ENCODE peak calls at places on chromosomes 3 and 15, in seven cellular contexts. One of them, this sample, is unnamed.

GRCh38 chr3:25430942-25431570 is 3.0 kb downstream of the RARB start:
- DNase-seq in H1: no peak
- DNase-seq in SK-N-SH: no peak
- DNase-seq in HCT116: no peak
- DNase-seq in K562: no peak
- DNase-seq in HepG2: no peak
- DNase-seq in GM12878: no peak
- DNase-seq in this sample: no peak

GRCh38 chr15:66142341-66142740 is 111.2 kb downstream of the MEGF11 start:
- DNase-seq in HCT116: no peak
- DNase-seq in HepG2: no peak
- DNase-seq in GM12878: no peak
- DNase-seq in SK-N-SH: no peak
- DNase-seq in H1: no peak
- DNase-seq in K562: no peak
- DNase-seq in this sample: no peak

GRCh38 chr3:152524198-152525140 is 255.7 kb downstream of the MBNL1 start:
- DNase-seq in GM12878: no peak
- DNase-seq in HCT116: peak
- DNase-seq in SK-N-SH: peak
- DNase-seq in HepG2: peak
- DNase-seq in K562: peak
- DNase-seq in H1: no peak
- DNase-seq in this sample: peak

GRCh38 chr15:25437751-25438600 is 848 bp downstream of the UBE3A start:
- DNase-seq in GM12878: no peak
- DNase-seq in SK-N-SH: peak
- DNase-seq in HCT116: peak
- DNase-seq in K562: peak
- DNase-seq in H1: peak
- DNase-seq in HepG2: peak
- DNase-seq in this sample: no peak

GRCh38 chr3:122572940-122573412 is 4.5 kb upstream of the PARP15 start:
- DNase-seq in K562: peak
- DNase-seq in HCT116: no peak
- DNase-seq in GM12878: peak
- DNase-seq in H1: no peak
- DNase-seq in HepG2: peak
- DNase-seq in SK-N-SH: no peak
- DNase-seq in this sample: no peak

GRCh38 chr15:66578286-66578875 is 12.6 kb upstream of the LCTL start:
- DNase-seq in K562: no peak
- DNase-seq in H1: no peak
- DNase-seq in GM12878: no peak
- DNase-seq in HCT116: peak
- DNase-seq in SK-N-SH: no peak
- DNase-seq in HepG2: no peak
- DNase-seq in this sample: no peak

GRCh38 chr3:58659051-58659675 is 7.4 kb downstream of the FAM3D start:
- DNase-seq in H1: peak
- DNase-seq in HepG2: peak
- DNase-seq in GM12878: no peak
- DNase-seq in K562: peak
- DNase-seq in SK-N-SH: peak
- DNase-seq in HCT116: peak
- DNase-seq in this sample: no peak

GRCh38 chr3:140096037-140096436 is 161.1 kb downstream of the CLSTN2 start:
- DNase-seq in HepG2: no peak
- DNase-seq in HCT116: no peak
- DNase-seq in GM12878: no peak
- DNase-seq in H1: no peak
- DNase-seq in K562: no peak
- DNase-seq in SK-N-SH: no peak
- DNase-seq in this sample: no peak

GRCh38 chr3:49199244-49199899 is 28.0 kb downstream of the KLHDC8B start:
- DNase-seq in H1: peak
- DNase-seq in HCT116: no peak
- DNase-seq in GM12878: no peak
- DNase-seq in K562: no peak
- DNase-seq in SK-N-SH: peak
- DNase-seq in HepG2: no peak
- DNase-seq in this sample: no peak

GRCh38 chr3:112303811-112304325 is 9.9 kb upstream of the SLC9C1 start:
- DNase-seq in K562: no peak
- DNase-seq in GM12878: no peak
- DNase-seq in H1: peak
- DNase-seq in HCT116: no peak
- DNase-seq in SK-N-SH: no peak
- DNase-seq in HepG2: no peak
- DNase-seq in this sample: no peak

DNA sequence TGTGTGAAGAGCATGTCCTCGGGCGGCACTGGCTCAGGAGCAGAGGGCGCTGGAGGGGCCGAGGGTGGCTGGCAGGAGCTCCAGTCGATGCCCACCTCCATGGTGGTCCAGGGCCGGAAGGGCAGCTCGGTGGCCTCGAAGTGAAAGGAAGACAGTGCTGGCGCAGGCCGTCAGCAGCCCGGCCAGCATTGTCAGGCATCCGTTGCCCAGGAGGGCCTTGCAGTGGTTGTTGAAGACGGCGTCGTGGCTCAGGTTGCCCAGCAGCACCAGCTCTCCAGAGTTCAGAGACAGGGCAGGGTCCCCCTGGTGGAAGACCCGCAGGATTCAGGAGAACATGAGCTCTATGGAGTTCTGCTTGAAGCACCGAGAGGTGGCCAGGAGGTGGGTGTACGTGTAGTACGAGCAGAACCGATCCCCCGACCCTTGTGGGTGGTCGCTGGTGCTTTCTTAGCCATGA is 16.5 kb upstream of the SIAH2 start:
- DNase-seq in SK-N-SH: peak
- DNase-seq in HepG2: peak
- DNase-seq in HCT116: no peak
- DNase-seq in K562: peak
- DNase-seq in GM12878: no peak
- DNase-seq in H1: peak
- DNase-seq in this sample: no peak
- TF ChIP-seq SIN3A in SK-N-SH: no peak
- TF ChIP-seq SIN3A in HepG2: no peak
- TF ChIP-seq SIN3A in HCT116: no peak
- TF ChIP-seq SIN3A in K562: no peak
- TF ChIP-seq SIN3A in GM12878: no peak
- TF ChIP-seq SIN3A in H1: no peak
- TF ChIP-seq SIN3A in this sample: no peak

DNA sequence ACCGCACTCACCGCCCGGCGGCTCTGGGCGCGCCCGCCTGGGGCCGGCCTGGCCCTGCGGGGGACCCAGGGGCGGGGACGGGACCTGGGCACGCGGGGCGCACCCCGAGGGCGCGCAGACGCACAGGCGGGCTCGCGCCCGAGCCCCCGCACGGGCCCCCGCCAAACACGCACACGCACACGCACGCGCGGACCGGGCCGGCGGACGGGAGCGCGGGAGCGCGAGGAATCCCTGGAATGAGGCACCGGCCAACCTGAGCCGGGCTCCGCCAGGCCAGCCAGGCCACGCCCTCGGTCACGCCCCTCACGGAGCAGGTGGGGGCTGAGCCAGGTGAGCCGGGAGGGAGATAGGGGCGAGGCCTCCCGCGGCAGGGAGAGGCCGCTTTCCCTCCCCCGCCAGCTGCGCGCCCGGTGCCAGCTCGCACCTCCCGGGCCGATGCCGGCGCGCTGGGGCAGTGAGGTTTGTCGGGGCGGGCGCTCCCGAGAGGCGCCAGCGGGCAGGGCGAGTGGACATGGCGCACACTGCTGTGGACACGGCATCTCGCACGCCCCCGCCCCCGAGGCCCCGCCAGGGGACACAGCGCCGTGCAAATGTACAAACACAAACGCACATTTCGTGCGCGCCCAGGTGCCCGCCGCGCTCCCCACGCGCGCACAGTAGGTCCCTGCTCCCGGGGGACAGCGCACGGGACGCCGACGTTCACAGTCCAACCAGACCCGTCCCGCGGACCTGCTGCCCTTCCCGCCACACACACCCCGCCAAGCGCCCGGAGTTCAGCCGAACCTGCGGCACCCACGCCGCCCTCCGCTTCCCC is 75.9 kb upstream of the VGLL4 start:
- DNase-seq in K562: peak
- DNase-seq in HepG2: peak
- DNase-seq in SK-N-SH: peak
- DNase-seq in HCT116: peak
- DNase-seq in H1: peak
- DNase-seq in GM12878: no peak
- DNase-seq in this sample: no peak
- TF ChIP-seq POLR2AphosphoS5 in K562: no peak
- TF ChIP-seq POLR2AphosphoS5 in HepG2: no peak
- TF ChIP-seq POLR2AphosphoS5 in SK-N-SH: no peak
- TF ChIP-seq POLR2AphosphoS5 in HCT116: peak
- TF ChIP-seq POLR2AphosphoS5 in H1: no peak
- TF ChIP-seq POLR2AphosphoS5 in GM12878: no peak
- TF ChIP-seq POLR2AphosphoS5 in this sample: no peak

GRCh38 chr3:193134895-193135294 is 106.1 kb upstream of the PLAAT1 start:
- DNase-seq in SK-N-SH: no peak
- DNase-seq in H1: no peak
- DNase-seq in HCT116: no peak
- DNase-seq in GM12878: no peak
- DNase-seq in HepG2: no peak
- DNase-seq in K562: no peak
- DNase-seq in this sample: peak
- TF ChIP-seq SIN3A in SK-N-SH: no peak
- TF ChIP-seq SIN3A in H1: no peak
- TF ChIP-seq SIN3A in HCT116: no peak
- TF ChIP-seq SIN3A in GM12878: no peak
- TF ChIP-seq SIN3A in HepG2: no peak
- TF ChIP-seq SIN3A in K562: no peak
- TF ChIP-seq SIN3A in this sample: no peak

GRCh38 chr15:94026458-94026967 is 204.8 kb upstream of the MCTP2 start:
- DNase-seq in H1: no peak
- DNase-seq in GM12878: no peak
- DNase-seq in K562: no peak
- DNase-seq in HCT116: no peak
- DNase-seq in SK-N-SH: no peak
- DNase-seq in HepG2: no peak
- DNase-seq in this sample: no peak
- TF ChIP-seq POLR2AphosphoS5 in H1: no peak
- TF ChIP-seq POLR2AphosphoS5 in GM12878: no peak
- TF ChIP-seq POLR2AphosphoS5 in K562: no peak
- TF ChIP-seq POLR2AphosphoS5 in HCT116: no peak
- TF ChIP-seq POLR2AphosphoS5 in SK-N-SH: peak
- TF ChIP-seq POLR2AphosphoS5 in HepG2: no peak
- TF ChIP-seq POLR2AphosphoS5 in this sample: no peak

GRCh38 chr15:91291673-91292072 is 191.6 kb downstream of the SV2B start:
- DNase-seq in K562: peak
- DNase-seq in GM12878: no peak
- DNase-seq in H1: no peak
- DNase-seq in HCT116: peak
- DNase-seq in HepG2: no peak
- DNase-seq in SK-N-SH: peak
- DNase-seq in this sample: no peak
- TF ChIP-seq SIN3A in K562: no peak
- TF ChIP-seq SIN3A in GM12878: no peak
- TF ChIP-seq SIN3A in H1: no peak
- TF ChIP-seq SIN3A in HCT116: no peak
- TF ChIP-seq SIN3A in HepG2: no peak
- TF ChIP-seq SIN3A in SK-N-SH: no peak
- TF ChIP-seq SIN3A in this sample: no peak

GRCh38 chr3:151203053-151203420 is at the start of gene GPR171:
- DNase-seq in GM12878: peak
- DNase-seq in HepG2: no peak
- DNase-seq in HCT116: no peak
- DNase-seq in K562: no peak
- DNase-seq in SK-N-SH: no peak
- DNase-seq in H1: no peak
- DNase-seq in this sample: no peak
- TF ChIP-seq POLR2AphosphoS5 in GM12878: no peak
- TF ChIP-seq POLR2AphosphoS5 in HepG2: no peak
- TF ChIP-seq POLR2AphosphoS5 in HCT116: no peak
- TF ChIP-seq POLR2AphosphoS5 in K562: no peak
- TF ChIP-seq POLR2AphosphoS5 in SK-N-SH: no peak
- TF ChIP-seq POLR2AphosphoS5 in H1: no peak
- TF ChIP-seq POLR2AphosphoS5 in this sample: no peak

GRCh38 chr15:34886134-34886533 is 83.4 kb downstream of the AQR start:
- DNase-seq in HCT116: no peak
- DNase-seq in SK-N-SH: no peak
- DNase-seq in HepG2: no peak
- DNase-seq in H1: no peak
- DNase-seq in GM12878: no peak
- DNase-seq in K562: no peak
- DNase-seq in this sample: no peak
- TF ChIP-seq SIN3A in HCT116: no peak
- TF ChIP-seq SIN3A in SK-N-SH: no peak
- TF ChIP-seq SIN3A in HepG2: no peak
- TF ChIP-seq SIN3A in H1: no peak
- TF ChIP-seq SIN3A in GM12878: no peak
- TF ChIP-seq SIN3A in K562: no peak
- TF ChIP-seq SIN3A in this sample: no peak

GRCh38 chr3:9866639-9867038 is 13.4 kb downstream of the CIDEC start:
- DNase-seq in SK-N-SH: no peak
- DNase-seq in GM12878: no peak
- DNase-seq in H1: no peak
- DNase-seq in HCT116: no peak
- DNase-seq in HepG2: no peak
- DNase-seq in K562: no peak
- DNase-seq in this sample: no peak
- TF ChIP-seq POLR2AphosphoS5 in SK-N-SH: no peak
- TF ChIP-seq POLR2AphosphoS5 in GM12878: no peak
- TF ChIP-seq POLR2AphosphoS5 in H1: no peak
- TF ChIP-seq POLR2AphosphoS5 in HCT116: no peak
- TF ChIP-seq POLR2AphosphoS5 in HepG2: no peak
- TF ChIP-seq POLR2AphosphoS5 in K562: no peak
- TF ChIP-seq POLR2AphosphoS5 in this sample: no peak